ENCODE peak calls at places on chromosomes 6 and 20, in ten cellular contexts. L is Peyer's patch; I is tibial artery; U is lower lobe of right lung; K is heart left ventricle; P is ascending aorta; A is cardiac muscle cell; B is effector memory CD4-positive, alpha-beta T cell; J is HCT116; E is kidney. D is an unnamed sample. For H3K9me3, the result is how much of the 10 kb centered on the place peaks cover.

GRCh38 chr6:142891454-142891853 is 53.5 kb downstream of the HIVEP2 start:
- DNase-seq in L (no peak), I (no peak), U (no peak), K (no peak), P (no peak), A (no peak), B (no peak), J (no peak), E (no peak), D (no peak)

GRCh38 chr6:56962451-56962850 is 7.5 kb downstream of the BEND6 start:
- DNase-seq in L (no peak), I (no peak), U (no peak), K (no peak), P (no peak), A (no peak), B (no peak), J (no peak), E (no peak), D (no peak)

GRCh38 chr6:50110557-50110956 is 60.8 kb upstream of the DEFB112 start:
- DNase-seq in L (no peak), I (no peak), U (no peak), K (no peak), P (no peak), A (no peak), B (no peak), J (no peak), E (no peak), D (no peak)

GRCh38 chr20:25033250-25033940 is 24.5 kb downstream of the ACSS1 start:
- DNase-seq in L (no peak), I (no peak), U (peak), K (no peak), P (no peak), A (no peak), B (no peak), J (no peak), E (peak), D (no peak)

GRCh38 chr6:81049425-81050042 is 702.9 kb downstream of the TENT5A start:
- DNase-seq in L (no peak), I (no peak), U (no peak), K (no peak), P (no peak), A (no peak), B (no peak), J (no peak), E (no peak), D (no peak)

GRCh38 chr6:134145786-134146185 is 93.4 kb upstream of the SLC2A12 start:
- DNase-seq in L (no peak), I (no peak), U (no peak), K (no peak), P (no peak), A (peak), B (no peak), J (no peak), E (no peak), D (no peak)

GRCh38 chr20:23782366-23782983 is 31.7 kb upstream of the CST1 start:
- DNase-seq in L (no peak), I (no peak), U (no peak), K (no peak), P (no peak), A (peak), B (no peak), J (no peak), E (no peak), D (no peak)

GRCh38 chr6:10400330-10400729 is 14.5 kb downstream of the TFAP2A start:
- DNase-seq in L (no peak), I (no peak), U (no peak), K (no peak), P (no peak), A (no peak), B (no peak), J (no peak), E (no peak), D (no peak)

GRCh38 chr6:105087571-105088211 is 92.1 kb downstream of the POPDC3 start:
- DNase-seq in L (no peak), I (no peak), U (no peak), K (no peak), P (no peak), A (peak), B (no peak), J (peak), E (no peak), D (peak)

GRCh38 chr20:51639206-51639832 is 96.8 kb upstream of the NFATC2 start:
- DNase-seq in L (peak), I (peak), U (peak), K (peak), P (no peak), A (peak), B (no peak), J (peak), E (no peak), D (peak)

GRCh38 chr6:166572370-166573261 is 13.9 kb downstream of the RAMACL start:
- DNase-seq in L (no peak), I (no peak), U (peak), K (no peak), P (no peak), A (peak), B (no peak), J (no peak), E (no peak), D (peak)

GRCh38 chr6:35485402-35485877 is 11.4 kb downstream of the TEAD3 start:
- DNase-seq in L (no peak), I (no peak), U (no peak), K (no peak), P (no peak), A (peak), B (no peak), J (no peak), E (peak), D (no peak)

GRCh38 chr20:11144114-11144513 is 470.3 kb upstream of the JAG1 start:
- DNase-seq in L (no peak), I (no peak), U (no peak), K (no peak), P (no peak), A (peak), B (no peak), J (no peak), E (no peak), D (no peak)

GRCh38 chr6:51814418-51814817 is 273.0 kb downstream of the PKHD1 start:
- DNase-seq in L (no peak), I (no peak), U (no peak), K (no peak), P (no peak), A (no peak), B (no peak), J (no peak), E (no peak), D (no peak)

GRCh38 chr6:28506807-28507475 is 8.7 kb downstream of the GPX6 start:
- DNase-seq in L (no peak), I (no peak), U (no peak), K (no peak), P (no peak), A (no peak), B (no peak), J (no peak), E (no peak), D (no peak)

GRCh38 chr20:51427625-51428291 is 114.8 kb downstream of the NFATC2 start:
- DNase-seq in L (no peak), I (no peak), U (no peak), K (no peak), P (no peak), A (no peak), B (no peak), J (no peak), E (no peak), D (no peak)

GRCh38 chr6:17714177-17714576 is 7.5 kb upstream of the NUP153 start:
- DNase-seq in L (no peak), I (no peak), U (no peak), K (no peak), P (no peak), A (no peak), B (no peak), J (no peak), E (no peak), D (no peak)

GRCh38 chr20:48609491-48609978 is 218.3 kb downstream of the PREX1 start:
- DNase-seq in L (no peak), I (peak), U (no peak), K (no peak), P (no peak), A (no peak), B (no peak), J (no peak), E (no peak), D (no peak)

GRCh38 chr6:45922728-45923351 is 92.8 kb downstream of the CLIC5 start:
- DNase-seq in L (peak), I (peak), U (peak), K (peak), P (no peak), A (peak), B (peak), J (peak), E (peak), D (peak)

GRCh38 chr6:56624046-56624727 is 18.5 kb downstream of the DST start:
- DNase-seq in L (no peak), I (no peak), U (no peak), K (no peak), P (no peak), A (no peak), B (no peak), J (no peak), E (no peak), D (no peak)

GRCh38 chr6:143607168-143607567 is 70.6 kb upstream of the PHACTR2 start:
- DNase-seq in L (no peak), I (no peak), U (no peak), K (no peak), P (no peak), A (no peak), B (no peak), J (no peak), E (no peak), D (no peak)

GRCh38 chr6:11354019-11354418 is 121.6 kb upstream of the NEDD9 start:
- DNase-seq in L (no peak), I (peak), U (no peak), K (peak), P (peak), A (peak), B (no peak), J (no peak), E (no peak), D (no peak)

DNA sequence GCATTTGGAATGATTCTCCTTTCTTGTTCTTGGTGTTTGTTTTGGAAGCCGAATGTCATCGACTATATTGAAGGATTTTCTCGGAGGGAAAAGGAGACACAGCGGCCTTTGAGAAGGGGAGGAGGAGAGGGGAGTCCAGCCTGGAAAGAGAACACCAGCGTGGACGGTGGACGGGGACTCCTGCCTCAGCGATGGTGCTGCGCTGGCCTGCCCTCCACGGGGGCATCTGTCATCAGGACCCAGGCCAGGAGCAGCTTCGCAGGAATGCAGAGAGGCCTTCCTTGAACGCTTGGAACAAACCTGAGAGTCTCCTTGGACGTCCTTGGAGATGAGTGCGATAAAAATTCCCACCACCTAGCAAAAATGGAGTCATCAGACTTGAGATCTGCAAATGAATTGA is 8.3 kb upstream of the C6orf118 start:
- DNase-seq in L (no peak), I (no peak), U (no peak), K (no peak), P (no peak), A (no peak), B (no peak), J (no peak), E (no peak), D (no peak)
- H3K9me3 ChIP-seq in L (under half), I (under half), U (under half), K (under half), P (under half), A (under half), B (under half), J (under half), E (under half), D (under half)

DNA sequence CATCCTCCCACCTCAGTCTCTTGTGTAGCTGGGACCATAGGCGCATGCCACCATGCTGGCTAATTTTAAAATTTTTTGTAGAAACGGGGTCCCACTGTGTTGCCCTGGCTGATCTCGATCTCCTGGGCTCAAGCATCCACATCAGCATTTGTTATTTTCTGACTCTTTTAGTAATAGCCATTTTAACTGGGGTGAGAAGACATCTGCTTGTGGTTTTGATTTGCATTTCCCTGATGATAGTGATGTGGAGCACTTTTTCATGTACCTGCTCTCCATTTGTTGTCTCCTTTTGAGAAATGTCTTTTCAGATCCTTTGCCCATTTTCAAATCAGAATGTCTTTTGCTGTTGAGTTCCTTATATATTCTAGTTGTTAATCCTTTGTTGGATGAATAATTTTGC is 22.2 kb upstream of the TULP4 start:
- DNase-seq in L (no peak), I (no peak), U (no peak), K (no peak), P (no peak), A (no peak), B (no peak), J (no peak), E (no peak), D (no peak)
- H3K9me3 ChIP-seq in L (under half), I (under half), U (under half), K (under half), P (under half), A (under half), B (under half), J (under half), E (under half), D (under half)

GRCh38 chr20:46501961-46502360 is 11.4 kb downstream of the ZNF334 start:
- DNase-seq in L (no peak), I (no peak), U (no peak), K (no peak), P (no peak), A (no peak), B (no peak), J (no peak), E (no peak), D (no peak)
- H3K9me3 ChIP-seq in L (under half), I (under half), U (under half), K (under half), P (under half), A (under half), B (under half), J (under half), E (under half), D (under half)

DNA sequence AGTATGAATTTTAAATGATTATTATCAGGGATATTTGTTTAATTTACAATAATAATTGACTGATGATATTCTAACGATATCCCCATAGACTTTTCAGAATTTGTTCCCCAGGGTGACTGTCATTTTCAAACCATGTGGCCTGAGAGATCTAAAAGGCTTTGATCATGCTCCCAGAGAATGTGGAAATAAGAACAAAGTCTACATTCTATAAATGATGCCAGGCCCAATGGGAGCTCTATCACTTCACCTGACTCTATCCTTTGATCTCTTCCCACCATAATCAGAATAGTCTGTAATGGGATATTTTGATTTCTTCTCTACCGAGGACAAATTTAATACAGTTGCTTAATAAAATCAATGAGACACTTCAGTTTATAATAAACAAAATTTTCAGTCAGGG is 483.4 kb upstream of the IRAK1BP1 start:
- DNase-seq in L (no peak), I (no peak), U (no peak), K (no peak), P (no peak), A (no peak), B (no peak), J (no peak), E (no peak), D (no peak)
- H3K9me3 ChIP-seq in L (under half), I (under half), U (under half), K (under half), P (under half), A (under half), B (under half), J (under half), E (under half), D (under half)

DNA sequence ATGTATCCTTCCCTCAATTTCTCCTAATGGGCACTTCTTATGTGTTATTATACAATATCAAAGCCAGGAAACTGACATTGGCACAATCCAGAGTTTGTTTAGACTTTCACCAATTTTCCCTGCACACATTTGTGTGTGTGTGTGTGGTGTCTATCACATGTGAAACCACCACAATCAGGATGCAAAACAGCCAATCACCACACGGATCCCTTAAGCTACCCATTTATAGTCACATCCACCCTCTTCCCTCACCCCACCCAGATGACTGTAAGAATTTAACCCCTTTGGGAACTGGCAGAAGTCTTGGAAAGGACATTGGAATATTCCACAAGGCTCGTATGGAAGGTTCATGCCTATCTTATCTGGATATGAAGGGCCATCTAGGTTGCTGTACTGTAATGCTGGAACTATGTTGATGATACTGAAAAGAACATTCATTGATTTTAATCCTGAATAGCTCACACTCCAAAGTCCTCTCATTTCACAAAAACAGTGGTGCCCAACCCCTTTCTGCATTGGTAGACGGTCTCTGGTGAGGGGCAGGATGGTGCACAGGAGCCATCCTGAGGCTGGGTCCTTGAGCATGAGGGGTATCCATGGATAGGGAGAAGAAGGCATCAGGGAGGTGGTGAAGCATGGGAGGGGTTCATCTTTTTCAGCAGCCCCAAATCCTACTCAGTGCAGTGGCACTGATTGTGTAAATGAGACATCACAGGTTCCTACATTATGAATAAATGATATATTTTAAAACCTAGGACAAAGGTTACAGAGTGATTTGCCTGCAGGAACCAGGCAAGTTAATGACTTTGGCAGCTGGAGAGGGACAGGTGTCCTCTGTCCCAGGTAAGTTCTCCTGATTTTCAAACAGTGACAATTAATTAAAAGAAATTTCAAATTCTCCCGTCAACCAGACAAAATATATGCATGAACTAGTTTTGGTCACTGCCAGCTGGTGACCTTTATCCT is 12.1 kb upstream of the CTCFL start:
- DNase-seq in L (no peak), I (peak), U (no peak), K (no peak), P (no peak), A (no peak), B (no peak), J (no peak), E (no peak), D (no peak)
- H3K9me3 ChIP-seq in L (under half), I (under half), U (under half), K (under half), P (under half), A (under half), B (under half), J (under half), E (under half), D (under half)

GRCh38 chr20:39897058-39897457 is 792.0 kb downstream of the MAFB start:
- DNase-seq in L (no peak), I (no peak), U (no peak), K (no peak), P (no peak), A (no peak), B (no peak), J (no peak), E (no peak), D (no peak)
- H3K9me3 ChIP-seq in L (under half), I (under half), U (under half), K (under half), P (under half), A (under half), B (under half), J (under half), E (under half), D (under half)

GRCh38 chr6:5753187-5753586 is 253.5 kb downstream of the NRN1 start:
- DNase-seq in L (no peak), I (no peak), U (no peak), K (no peak), P (no peak), A (no peak), B (no peak), J (no peak), E (no peak), D (no peak)

GRCh38 chr6:5749016-5749665 is 257.6 kb downstream of the NRN1 start:
- DNase-seq in L (no peak), I (no peak), U (peak), K (no peak), P (no peak), A (no peak), B (no peak), J (no peak), E (no peak), D (no peak)

GRCh38 chr6:5749666-5750215 is 257.0 kb downstream of the NRN1 start:
- DNase-seq in L (no peak), I (no peak), U (peak), K (no peak), P (no peak), A (no peak), B (no peak), J (no peak), E (no peak), D (no peak)

GRCh38 chr6:5752282-5752681 is 254.4 kb downstream of the NRN1 start:
- DNase-seq in L (no peak), I (no peak), U (no peak), K (no peak), P (no peak), A (peak), B (no peak), J (no peak), E (no peak), D (peak)

DNA sequence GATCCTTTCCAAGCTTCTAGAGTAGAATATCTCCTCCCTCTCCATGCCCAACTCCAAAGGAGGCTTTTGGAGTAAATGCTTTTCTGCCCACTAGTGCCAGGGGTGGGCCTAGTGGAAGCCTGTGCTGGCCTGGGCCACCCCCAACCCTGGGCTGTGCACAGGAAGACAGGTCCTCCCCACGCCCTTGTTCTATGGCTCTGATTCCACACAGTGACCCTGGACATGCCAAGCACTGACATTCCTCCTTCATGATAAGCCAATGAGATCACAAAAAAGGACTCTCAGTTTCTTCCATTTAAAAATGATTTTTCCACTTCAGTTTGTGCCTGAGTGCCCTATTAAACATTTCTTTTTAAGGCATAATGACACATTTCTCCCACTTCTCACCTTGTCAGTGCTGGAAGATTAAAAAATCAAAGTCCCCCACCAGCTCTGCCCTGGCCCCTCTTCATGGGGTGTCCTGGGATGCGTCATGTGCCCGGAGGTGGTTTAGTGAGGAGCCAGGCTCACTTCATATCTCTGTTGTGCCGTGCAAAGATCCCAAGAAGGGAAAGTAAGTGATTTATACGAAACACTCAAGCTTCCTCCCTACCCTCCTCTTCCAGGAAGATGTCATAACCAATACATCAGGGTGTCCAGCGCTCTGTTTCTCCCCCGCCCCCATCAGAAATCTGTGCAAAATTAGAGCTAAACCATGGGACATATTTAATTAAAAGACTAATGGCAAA is 255.0 kb downstream of the NRN1 start:
- DNase-seq in L (no peak), I (no peak), U (no peak), K (no peak), P (no peak), A (peak), B (no peak), J (no peak), E (no peak), D (no peak)
- H3K9me3 ChIP-seq in L (under half), I (under half), U (under half), K (under half), P (under half), A (under half), B (under half), J (under half), E (under half), D (under half)